ENCODE peak calls at places on chromosome 9, in five cellular contexts. H is Calu3; I is BE2C; C is AG10803; X is CD4-positive, alpha-beta T cell. F is an unnamed sample.

GRCh38 chr9:137724114-137724445 is 105.3 kb downstream of the EHMT1 start:
- DNase-seq in X (peak), I (no peak), C (no peak), H (no peak), F (no peak)

GRCh38 chr9:87445646-87446045 is 52.0 kb upstream of the DAPK1 start:
- DNase-seq in C (peak), H (peak), X (no peak), I (no peak), F (peak)

GRCh38 chr9:118957585-118957984 is 411.6 kb downstream of the BRINP1 start:
- DNase-seq in X (no peak), C (peak), I (no peak), H (no peak), F (no peak)

GRCh38 chr9:21904371-21904770 is 89.8 kb downstream of the CDKN2A start:
- DNase-seq in H (no peak), I (no peak), C (peak), X (no peak), F (no peak)

GRCh38 chr9:105447386-105447813 is 434 bp upstream of the FSD1L start:
- DNase-seq in I (no peak), H (no peak), C (no peak), X (no peak), F (no peak)

GRCh38 chr9:115164511-115164974 is 46.6 kb upstream of the TNC start:
- DNase-seq in C (peak), X (no peak), I (no peak), H (peak), F (no peak)

GRCh38 chr9:84667571-84668203 is 1.8 kb upstream of the NTRK2 start:
- DNase-seq in I (no peak), C (no peak), X (no peak), H (peak), F (peak)

GRCh38 chr9:99103909-99104458 is 929 bp upstream of the TGFBR1 start:
- DNase-seq in C (peak), I (no peak), X (no peak), H (no peak), F (no peak)

GRCh38 chr9:98909935-98910334 is 33.8 kb upstream of the COL15A1 start:
- DNase-seq in X (no peak), C (no peak), H (no peak), I (no peak), F (no peak)

GRCh38 chr9:114588671-114589526 is 1.3 kb downstream of the ATP6V1G1 start:
- DNase-seq in H (no peak), I (no peak), X (no peak), C (peak), F (no peak)

GRCh38 chr9:80410106-80410505 is 838.3 kb downstream of the TLE4 start:
- DNase-seq in I (no peak), H (no peak), X (no peak), C (no peak), F (no peak)

GRCh38 chr9:107989544-107989943 is 500.0 kb upstream of the KLF4 start:
- DNase-seq in I (no peak), C (peak), H (no peak), X (no peak), F (no peak)

GRCh38 chr9:2469681-2470141 is 151.9 kb upstream of the VLDLR start:
- DNase-seq in H (peak), C (peak), I (peak), X (no peak), F (peak)

GRCh38 chr9:70403618-70404025 is 10.8 kb downstream of the KLF9 start:
- DNase-seq in I (no peak), X (no peak), H (no peak), C (peak), F (no peak)

GRCh38 chr9:136204838-136205706 is at the start of gene LHX3:
- DNase-seq in C (no peak), I (no peak), H (no peak), X (peak), F (peak)

GRCh38 chr9:113454914-113455761 is 8.4 kb upstream of the RGS3 start:
- DNase-seq in C (peak), X (no peak), H (peak), I (peak), F (no peak)

GRCh38 chr9:94666364-94667099 is 27.2 kb upstream of the FBP1 start:
- DNase-seq in H (no peak), I (no peak), C (no peak), X (no peak), F (no peak)

GRCh38 chr9:132210472-132211145 is 48.8 kb downstream of the NTNG2 start:
- DNase-seq in C (peak), I (no peak), H (no peak), X (no peak), F (no peak)

GRCh38 chr9:135269912-135270630 is 182.6 kb downstream of the OLFM1 start:
- DNase-seq in H (no peak), X (no peak), C (no peak), I (no peak), F (no peak)

GRCh38 chr9:119844431-119844830 is 475.2 kb upstream of the BRINP1 start:
- DNase-seq in I (no peak), C (no peak), X (no peak), H (no peak), F (no peak)

GRCh38 chr9:113872485-113873143 is 3.5 kb upstream of the ZNF618 start:
- DNase-seq in C (no peak), H (no peak), I (no peak), X (no peak), F (no peak)

GRCh38 chr9:18361621-18362020 is 112.3 kb upstream of the ADAMTSL1 start:
- DNase-seq in X (no peak), H (no peak), I (no peak), C (no peak), F (no peak)

GRCh38 chr9:34591091-34591910 is 1.8 kb upstream of the CNTFR start:
- DNase-seq in H (peak), I (peak), X (peak), C (peak), F (peak)
- TF ChIP-seq CTCF in H (peak), I (peak), X (peak), C (peak), F (peak)

GRCh38 chr9:121858788-121859187 is 207.4 kb downstream of the DAB2IP start:
- DNase-seq in I (no peak), H (no peak), X (no peak), C (no peak), F (no peak)
- TF ChIP-seq CTCF in I (no peak), H (no peak), X (no peak), C (no peak), F (no peak)

GRCh38 chr9:116365056-116365471 is 211.5 kb downstream of the PAPPA start:
- DNase-seq in X (no peak), C (peak), H (no peak), I (peak), F (no peak)
- TF ChIP-seq CTCF in X (no peak), C (peak), H (no peak), I (no peak), F (no peak)

GRCh38 chr9:92740446-92740961 is 24.1 kb downstream of the BICD2 start:
- DNase-seq in C (no peak), H (no peak), I (no peak), X (no peak), F (no peak)
- TF ChIP-seq CTCF in C (no peak), H (no peak), I (no peak), X (no peak), F (no peak)

GRCh38 chr9:93532121-93532520 is 44.3 kb upstream of the PHF2 start:
- DNase-seq in I (no peak), X (no peak), C (no peak), H (no peak), F (no peak)

GRCh38 chr9:93536167-93536566 is 40.2 kb upstream of the PHF2 start:
- DNase-seq in H (no peak), I (no peak), C (no peak), X (no peak), F (no peak)

GRCh38 chr9:93533863-93534262 is 42.5 kb upstream of the PHF2 start:
- DNase-seq in C (no peak), I (no peak), H (no peak), X (no peak), F (no peak)

GRCh38 chr9:93536874-93537273 is 39.5 kb upstream of the PHF2 start:
- DNase-seq in X (no peak), C (no peak), H (no peak), I (no peak), F (no peak)

GRCh38 chr9:93531374-93531773 is 45.0 kb upstream of the PHF2 start:
- DNase-seq in X (no peak), I (no peak), H (no peak), C (no peak), F (no peak)
- TF ChIP-seq CTCF in X (no peak), I (peak), H (no peak), C (no peak), F (no peak)

F was measured in endothelial cell.